ENCODE peak calls at places on chromosomes 3 and 15, in nine cellular contexts. One of them, this sample, is unnamed.

GRCh38 chr15:63344737-63345390 is 36.8 kb downstream of the CA12 start:
- DNase-seq in HepG2: no peak
- DNase-seq in activated T-cell treated with anti-CD3 and anti-CD28 coated beads for 1 hour: no peak
- DNase-seq in germinal center: no peak
- DNase-seq in stimulated activated CD8-positive, alpha-beta memory T cell treated with anti-CD3 and anti-CD28 coated beads, Interleukin-4, amount 100 ng/mL, for 1 hour: no peak
- DNase-seq in GDM1: no peak
- DNase-seq in ACHN: no peak
- DNase-seq in T-helper 2 cell treated with Interferon-gamma antibody and Interleukin-4, amounts not matched to agents 5 μg/mL and 100 μg/mL, for 36 hours: peak; percentile 10
- DNase-seq in uterus: no peak
- DNase-seq in this sample: no peak

GRCh38 chr3:133083395-133083794 is 45.2 kb downstream of the TMEM108 start:
- DNase-seq in germinal center: no peak
- DNase-seq in ACHN: no peak
- DNase-seq in activated T-cell treated with anti-CD3 and anti-CD28 coated beads for 1 hour: no peak
- DNase-seq in HepG2: no peak
- DNase-seq in T-helper 2 cell treated with Interferon-gamma antibody and Interleukin-4, amounts not matched to agents 5 μg/mL and 100 μg/mL, for 36 hours: no peak
- DNase-seq in stimulated activated CD8-positive, alpha-beta memory T cell treated with anti-CD3 and anti-CD28 coated beads, Interleukin-4, amount 100 ng/mL, for 1 hour: no peak
- DNase-seq in uterus: no peak
- DNase-seq in GDM1: no peak
- DNase-seq in this sample: no peak

GRCh38 chr15:75036269-75036668 is 12.9 kb downstream of the PPCDC start:
- DNase-seq in ACHN: no peak
- DNase-seq in uterus: no peak
- DNase-seq in GDM1: no peak
- DNase-seq in T-helper 2 cell treated with Interferon-gamma antibody and Interleukin-4, amounts not matched to agents 5 μg/mL and 100 μg/mL, for 36 hours: no peak
- DNase-seq in HepG2: no peak
- DNase-seq in germinal center: no peak
- DNase-seq in activated T-cell treated with anti-CD3 and anti-CD28 coated beads for 1 hour: no peak
- DNase-seq in stimulated activated CD8-positive, alpha-beta memory T cell treated with anti-CD3 and anti-CD28 coated beads, Interleukin-4, amount 100 ng/mL, for 1 hour: no peak
- DNase-seq in this sample: no peak

GRCh38 chr3:43674345-43675085 is 16.2 kb upstream of the ABHD5 start:
- DNase-seq in uterus: no peak
- DNase-seq in stimulated activated CD8-positive, alpha-beta memory T cell treated with anti-CD3 and anti-CD28 coated beads, Interleukin-4, amount 100 ng/mL, for 1 hour: no peak
- DNase-seq in ACHN: no peak
- DNase-seq in HepG2: no peak
- DNase-seq in germinal center: no peak
- DNase-seq in T-helper 2 cell treated with Interferon-gamma antibody and Interleukin-4, amounts not matched to agents 5 μg/mL and 100 μg/mL, for 36 hours: no peak
- DNase-seq in GDM1: no peak
- DNase-seq in activated T-cell treated with anti-CD3 and anti-CD28 coated beads for 1 hour: no peak
- DNase-seq in this sample: no peak

GRCh38 chr3:188749010-188749617 is 422.7 kb upstream of the TPRG1 start:
- DNase-seq in stimulated activated CD8-positive, alpha-beta memory T cell treated with anti-CD3 and anti-CD28 coated beads, Interleukin-4, amount 100 ng/mL, for 1 hour: peak; percentile 17
- DNase-seq in germinal center: no peak
- DNase-seq in GDM1: no peak
- DNase-seq in uterus: no peak
- DNase-seq in activated T-cell treated with anti-CD3 and anti-CD28 coated beads for 1 hour: peak; percentile 47
- DNase-seq in T-helper 2 cell treated with Interferon-gamma antibody and Interleukin-4, amounts not matched to agents 5 μg/mL and 100 μg/mL, for 36 hours: peak; percentile 24
- DNase-seq in ACHN: peak; percentile 42
- DNase-seq in HepG2: no peak
- DNase-seq in this sample: peak; percentile 43

GRCh38 chr15:55802600-55803376 is 59.8 kb upstream of the PRTG start:
- DNase-seq in uterus: no peak
- DNase-seq in HepG2: no peak
- DNase-seq in GDM1: no peak
- DNase-seq in germinal center: no peak
- DNase-seq in T-helper 2 cell treated with Interferon-gamma antibody and Interleukin-4, amounts not matched to agents 5 μg/mL and 100 μg/mL, for 36 hours: no peak
- DNase-seq in stimulated activated CD8-positive, alpha-beta memory T cell treated with anti-CD3 and anti-CD28 coated beads, Interleukin-4, amount 100 ng/mL, for 1 hour: no peak
- DNase-seq in ACHN: no peak
- DNase-seq in activated T-cell treated with anti-CD3 and anti-CD28 coated beads for 1 hour: no peak
- DNase-seq in this sample: no peak

GRCh38 chr3:138593488-138594149 is 441 bp downstream of the CEP70 start:
- DNase-seq in germinal center: no peak
- DNase-seq in ACHN: no peak
- DNase-seq in HepG2: peak; percentile 6
- DNase-seq in uterus: no peak
- DNase-seq in T-helper 2 cell treated with Interferon-gamma antibody and Interleukin-4, amounts not matched to agents 5 μg/mL and 100 μg/mL, for 36 hours: no peak
- DNase-seq in stimulated activated CD8-positive, alpha-beta memory T cell treated with anti-CD3 and anti-CD28 coated beads, Interleukin-4, amount 100 ng/mL, for 1 hour: no peak
- DNase-seq in GDM1: no peak
- DNase-seq in activated T-cell treated with anti-CD3 and anti-CD28 coated beads for 1 hour: no peak
- DNase-seq in this sample: no peak

GRCh38 chr3:63251499-63251898 is 26.6 kb upstream of the SYNPR start:
- DNase-seq in germinal center: no peak
- DNase-seq in uterus: no peak
- DNase-seq in T-helper 2 cell treated with Interferon-gamma antibody and Interleukin-4, amounts not matched to agents 5 μg/mL and 100 μg/mL, for 36 hours: no peak
- DNase-seq in HepG2: no peak
- DNase-seq in GDM1: no peak
- DNase-seq in activated T-cell treated with anti-CD3 and anti-CD28 coated beads for 1 hour: no peak
- DNase-seq in ACHN: no peak
- DNase-seq in stimulated activated CD8-positive, alpha-beta memory T cell treated with anti-CD3 and anti-CD28 coated beads, Interleukin-4, amount 100 ng/mL, for 1 hour: no peak
- DNase-seq in this sample: no peak

GRCh38 chr15:96606617-96607016 is 276.1 kb downstream of the NR2F2 start:
- DNase-seq in germinal center: no peak
- DNase-seq in ACHN: no peak
- DNase-seq in HepG2: no peak
- DNase-seq in stimulated activated CD8-positive, alpha-beta memory T cell treated with anti-CD3 and anti-CD28 coated beads, Interleukin-4, amount 100 ng/mL, for 1 hour: no peak
- DNase-seq in T-helper 2 cell treated with Interferon-gamma antibody and Interleukin-4, amounts not matched to agents 5 μg/mL and 100 μg/mL, for 36 hours: no peak
- DNase-seq in activated T-cell treated with anti-CD3 and anti-CD28 coated beads for 1 hour: no peak
- DNase-seq in GDM1: no peak
- DNase-seq in uterus: no peak
- DNase-seq in this sample: no peak

GRCh38 chr3:182644013-182644412 is 149.3 kb upstream of the ATP11B start:
- DNase-seq in germinal center: no peak
- DNase-seq in uterus: no peak
- DNase-seq in HepG2: no peak
- DNase-seq in ACHN: no peak
- DNase-seq in activated T-cell treated with anti-CD3 and anti-CD28 coated beads for 1 hour: no peak
- DNase-seq in stimulated activated CD8-positive, alpha-beta memory T cell treated with anti-CD3 and anti-CD28 coated beads, Interleukin-4, amount 100 ng/mL, for 1 hour: no peak
- DNase-seq in GDM1: no peak
- DNase-seq in T-helper 2 cell treated with Interferon-gamma antibody and Interleukin-4, amounts not matched to agents 5 μg/mL and 100 μg/mL, for 36 hours: no peak
- DNase-seq in this sample: no peak

GRCh38 chr3:123075359-123075758 is 8.5 kb downstream of the PDIA5 start:
- DNase-seq in uterus: no peak
- DNase-seq in stimulated activated CD8-positive, alpha-beta memory T cell treated with anti-CD3 and anti-CD28 coated beads, Interleukin-4, amount 100 ng/mL, for 1 hour: no peak
- DNase-seq in T-helper 2 cell treated with Interferon-gamma antibody and Interleukin-4, amounts not matched to agents 5 μg/mL and 100 μg/mL, for 36 hours: no peak
- DNase-seq in HepG2: peak; percentile 5
- DNase-seq in germinal center: no peak
- DNase-seq in GDM1: no peak
- DNase-seq in ACHN: no peak
- DNase-seq in activated T-cell treated with anti-CD3 and anti-CD28 coated beads for 1 hour: no peak
- DNase-seq in this sample: no peak

GRCh38 chr15:44325568-44325967 is 37.0 kb downstream of the GOLM2 start:
- DNase-seq in uterus: no peak
- DNase-seq in stimulated activated CD8-positive, alpha-beta memory T cell treated with anti-CD3 and anti-CD28 coated beads, Interleukin-4, amount 100 ng/mL, for 1 hour: no peak
- DNase-seq in T-helper 2 cell treated with Interferon-gamma antibody and Interleukin-4, amounts not matched to agents 5 μg/mL and 100 μg/mL, for 36 hours: no peak
- DNase-seq in germinal center: no peak
- DNase-seq in HepG2: no peak
- DNase-seq in ACHN: no peak
- DNase-seq in GDM1: no peak
- DNase-seq in activated T-cell treated with anti-CD3 and anti-CD28 coated beads for 1 hour: no peak
- DNase-seq in this sample: no peak

GRCh38 chr3:149936812-149937230 is 33.9 kb downstream of the PFN2 start:
- DNase-seq in T-helper 2 cell treated with Interferon-gamma antibody and Interleukin-4, amounts not matched to agents 5 μg/mL and 100 μg/mL, for 36 hours: no peak
- DNase-seq in uterus: peak; percentile 16
- DNase-seq in germinal center: peak; percentile 30
- DNase-seq in stimulated activated CD8-positive, alpha-beta memory T cell treated with anti-CD3 and anti-CD28 coated beads, Interleukin-4, amount 100 ng/mL, for 1 hour: no peak
- DNase-seq in HepG2: peak; percentile 47
- DNase-seq in GDM1: peak; percentile 33
- DNase-seq in activated T-cell treated with anti-CD3 and anti-CD28 coated beads for 1 hour: peak; percentile 13
- DNase-seq in ACHN: peak; percentile 48
- DNase-seq in this sample: peak; percentile 73

GRCh38 chr15:63985221-63986184 is 60.8 kb downstream of the DAPK2 start:
- DNase-seq in stimulated activated CD8-positive, alpha-beta memory T cell treated with anti-CD3 and anti-CD28 coated beads, Interleukin-4, amount 100 ng/mL, for 1 hour: no peak
- DNase-seq in uterus: peak; percentile 21
- DNase-seq in germinal center: no peak
- DNase-seq in HepG2: no peak
- DNase-seq in ACHN: no peak
- DNase-seq in GDM1: no peak
- DNase-seq in T-helper 2 cell treated with Interferon-gamma antibody and Interleukin-4, amounts not matched to agents 5 μg/mL and 100 μg/mL, for 36 hours: no peak
- DNase-seq in activated T-cell treated with anti-CD3 and anti-CD28 coated beads for 1 hour: no peak
- DNase-seq in this sample: no peak

GRCh38 chr3:138062626-138063025 is 52.7 kb downstream of the CLDN18 start:
- DNase-seq in HepG2: no peak
- DNase-seq in germinal center: no peak
- DNase-seq in ACHN: no peak
- DNase-seq in uterus: no peak
- DNase-seq in T-helper 2 cell treated with Interferon-gamma antibody and Interleukin-4, amounts not matched to agents 5 μg/mL and 100 μg/mL, for 36 hours: no peak
- DNase-seq in activated T-cell treated with anti-CD3 and anti-CD28 coated beads for 1 hour: no peak
- DNase-seq in GDM1: no peak
- DNase-seq in stimulated activated CD8-positive, alpha-beta memory T cell treated with anti-CD3 and anti-CD28 coated beads, Interleukin-4, amount 100 ng/mL, for 1 hour: no peak
- DNase-seq in this sample: no peak

GRCh38 chr15:66105286-66105984 is 148.1 kb downstream of the MEGF11 start:
- DNase-seq in T-helper 2 cell treated with Interferon-gamma antibody and Interleukin-4, amounts not matched to agents 5 μg/mL and 100 μg/mL, for 36 hours: no peak
- DNase-seq in HepG2: no peak
- DNase-seq in uterus: no peak
- DNase-seq in germinal center: no peak
- DNase-seq in stimulated activated CD8-positive, alpha-beta memory T cell treated with anti-CD3 and anti-CD28 coated beads, Interleukin-4, amount 100 ng/mL, for 1 hour: no peak
- DNase-seq in ACHN: no peak
- DNase-seq in GDM1: no peak
- DNase-seq in activated T-cell treated with anti-CD3 and anti-CD28 coated beads for 1 hour: no peak
- DNase-seq in this sample: no peak

GRCh38 chr3:55333041-55333440 is 154.1 kb downstream of the WNT5A start:
- DNase-seq in T-helper 2 cell treated with Interferon-gamma antibody and Interleukin-4, amounts not matched to agents 5 μg/mL and 100 μg/mL, for 36 hours: no peak
- DNase-seq in ACHN: no peak
- DNase-seq in uterus: no peak
- DNase-seq in activated T-cell treated with anti-CD3 and anti-CD28 coated beads for 1 hour: no peak
- DNase-seq in HepG2: no peak
- DNase-seq in stimulated activated CD8-positive, alpha-beta memory T cell treated with anti-CD3 and anti-CD28 coated beads, Interleukin-4, amount 100 ng/mL, for 1 hour: no peak
- DNase-seq in germinal center: no peak
- DNase-seq in GDM1: no peak
- DNase-seq in this sample: no peak

GRCh38 chr15:69298697-69299441 is at the start of gene PAQR5:
- DNase-seq in activated T-cell treated with anti-CD3 and anti-CD28 coated beads for 1 hour: no peak
- DNase-seq in T-helper 2 cell treated with Interferon-gamma antibody and Interleukin-4, amounts not matched to agents 5 μg/mL and 100 μg/mL, for 36 hours: no peak
- DNase-seq in ACHN: peak; percentile 18
- DNase-seq in HepG2: no peak
- DNase-seq in uterus: no peak
- DNase-seq in GDM1: peak; percentile 71
- DNase-seq in germinal center: peak; percentile 39
- DNase-seq in stimulated activated CD8-positive, alpha-beta memory T cell treated with anti-CD3 and anti-CD28 coated beads, Interleukin-4, amount 100 ng/mL, for 1 hour: no peak
- DNase-seq in this sample: no peak

GRCh38 chr15:41944313-41944940 is 27.9 kb downstream of the EHD4 start:
- DNase-seq in activated T-cell treated with anti-CD3 and anti-CD28 coated beads for 1 hour: no peak
- DNase-seq in HepG2: peak; percentile 70
- DNase-seq in T-helper 2 cell treated with Interferon-gamma antibody and Interleukin-4, amounts not matched to agents 5 μg/mL and 100 μg/mL, for 36 hours: no peak
- DNase-seq in uterus: peak; percentile 66
- DNase-seq in ACHN: peak; percentile 93
- DNase-seq in GDM1: no peak
- DNase-seq in stimulated activated CD8-positive, alpha-beta memory T cell treated with anti-CD3 and anti-CD28 coated beads, Interleukin-4, amount 100 ng/mL, for 1 hour: no peak
- DNase-seq in germinal center: no peak
- DNase-seq in this sample: no peak

GRCh38 chr3:194206375-194206774 is 70.4 kb downstream of the HES1 start:
- DNase-seq in uterus: peak; percentile 80
- DNase-seq in ACHN: no peak
- DNase-seq in germinal center: no peak
- DNase-seq in activated T-cell treated with anti-CD3 and anti-CD28 coated beads for 1 hour: no peak
- DNase-seq in stimulated activated CD8-positive, alpha-beta memory T cell treated with anti-CD3 and anti-CD28 coated beads, Interleukin-4, amount 100 ng/mL, for 1 hour: no peak
- DNase-seq in HepG2: no peak
- DNase-seq in T-helper 2 cell treated with Interferon-gamma antibody and Interleukin-4, amounts not matched to agents 5 μg/mL and 100 μg/mL, for 36 hours: no peak
- DNase-seq in GDM1: peak; percentile 38
- DNase-seq in this sample: no peak

GRCh38 chr3:58535531-58536500 is 1.2 kb downstream of the ACOX2 start:
- DNase-seq in HepG2: peak; percentile 89
- DNase-seq in stimulated activated CD8-positive, alpha-beta memory T cell treated with anti-CD3 and anti-CD28 coated beads, Interleukin-4, amount 100 ng/mL, for 1 hour: no peak
- DNase-seq in GDM1: peak; percentile 17
- DNase-seq in ACHN: no peak
- DNase-seq in germinal center: no peak
- DNase-seq in T-helper 2 cell treated with Interferon-gamma antibody and Interleukin-4, amounts not matched to agents 5 μg/mL and 100 μg/mL, for 36 hours: no peak
- DNase-seq in activated T-cell treated with anti-CD3 and anti-CD28 coated beads for 1 hour: no peak
- DNase-seq in uterus: peak; percentile 39
- DNase-seq in this sample: no peak

GRCh38 chr15:52780172-52780980 is 9.8 kb downstream of the ONECUT1 start:
- DNase-seq in GDM1: peak; percentile 29
- DNase-seq in T-helper 2 cell treated with Interferon-gamma antibody and Interleukin-4, amounts not matched to agents 5 μg/mL and 100 μg/mL, for 36 hours: peak; percentile 52
- DNase-seq in HepG2: peak; percentile 51
- DNase-seq in uterus: peak; percentile 35
- DNase-seq in activated T-cell treated with anti-CD3 and anti-CD28 coated beads for 1 hour: peak; percentile 56
- DNase-seq in stimulated activated CD8-positive, alpha-beta memory T cell treated with anti-CD3 and anti-CD28 coated beads, Interleukin-4, amount 100 ng/mL, for 1 hour: peak; percentile 21
- DNase-seq in germinal center: peak; percentile 57
- DNase-seq in ACHN: peak; percentile 42
- DNase-seq in this sample: peak; percentile 74

This sample was measured in Kasumi-1.